ENCODE peak calls at places on chromosomes 3 and 15, in nine cellular contexts. H is HL-60, A is fibroblast of mammary gland, B is prostate gland, J is cardiac fibroblast, Z is heart right ventricle, P is IMR-90, Y is cardiac muscle cell, I is pancreas. L is an unnamed sample.

GRCh38 chr3:35944915-35945710 is 305.8 kb downstream of the ARPP21 start:
- DNase-seq in H (no peak), A (peak; percentile 44), B (no peak), J (peak; percentile 61), Z (no peak), P (peak; percentile 51), Y (no peak), I (no peak), L (peak; percentile 42)

GRCh38 chr15:45378149-45378912 is at the start of gene GATM:
- DNase-seq in H (peak; percentile 22), A (peak; percentile 78), B (peak; percentile 58), J (peak; percentile 77), Z (peak; percentile 79), P (peak; percentile 83), Y (peak; percentile 84), I (peak; percentile 80), L (peak; percentile 69)

GRCh38 chr3:8840556-8840955 is 71.1 kb upstream of the OXTR start:
- DNase-seq in H (no peak), A (peak; percentile 35), B (no peak), J (peak; percentile 72), Z (no peak), P (peak; percentile 89), Y (no peak), I (no peak), L (peak; percentile 91)

GRCh38 chr15:99994849-99995248 is 261.6 kb upstream of the LYSMD4 start:
- DNase-seq in H (no peak), A (no peak), B (no peak), J (no peak), Z (no peak), P (no peak), Y (no peak), I (no peak), L (no peak)

GRCh38 chr15:100681335-100681746 is 79.0 kb downstream of the ASB7 start:
- DNase-seq in H (no peak), A (peak; percentile 43), B (no peak), J (peak; percentile 64), Z (no peak), P (no peak), Y (no peak), I (no peak), L (no peak)

GRCh38 chr3:134485075-134485536 is 679 bp downstream of the ANAPC13 start:
- DNase-seq in H (no peak), A (peak; percentile 36), B (peak; percentile 11), J (peak; percentile 48), Z (no peak), P (no peak), Y (no peak), I (peak; percentile 34), L (peak; percentile 39)

GRCh38 chr3:141878812-141879211 is 2.4 kb downstream of the ATP1B3 start:
- DNase-seq in H (no peak), A (peak; percentile 62), B (no peak), J (peak; percentile 52), Z (no peak), P (peak; percentile 60), Y (no peak), I (no peak), L (peak; percentile 66)

GRCh38 chr15:77862651-77863104 is 214.8 kb downstream of the TBC1D2B start:
- DNase-seq in H (no peak), A (no peak), B (no peak), J (no peak), Z (no peak), P (no peak), Y (no peak), I (no peak), L (no peak)

GRCh38 chr3:161818106-161818505 is 321.5 kb downstream of the OTOL1 start:
- DNase-seq in H (no peak), A (no peak), B (no peak), J (no peak), Z (no peak), P (no peak), Y (no peak), I (no peak), L (no peak)

DNA sequence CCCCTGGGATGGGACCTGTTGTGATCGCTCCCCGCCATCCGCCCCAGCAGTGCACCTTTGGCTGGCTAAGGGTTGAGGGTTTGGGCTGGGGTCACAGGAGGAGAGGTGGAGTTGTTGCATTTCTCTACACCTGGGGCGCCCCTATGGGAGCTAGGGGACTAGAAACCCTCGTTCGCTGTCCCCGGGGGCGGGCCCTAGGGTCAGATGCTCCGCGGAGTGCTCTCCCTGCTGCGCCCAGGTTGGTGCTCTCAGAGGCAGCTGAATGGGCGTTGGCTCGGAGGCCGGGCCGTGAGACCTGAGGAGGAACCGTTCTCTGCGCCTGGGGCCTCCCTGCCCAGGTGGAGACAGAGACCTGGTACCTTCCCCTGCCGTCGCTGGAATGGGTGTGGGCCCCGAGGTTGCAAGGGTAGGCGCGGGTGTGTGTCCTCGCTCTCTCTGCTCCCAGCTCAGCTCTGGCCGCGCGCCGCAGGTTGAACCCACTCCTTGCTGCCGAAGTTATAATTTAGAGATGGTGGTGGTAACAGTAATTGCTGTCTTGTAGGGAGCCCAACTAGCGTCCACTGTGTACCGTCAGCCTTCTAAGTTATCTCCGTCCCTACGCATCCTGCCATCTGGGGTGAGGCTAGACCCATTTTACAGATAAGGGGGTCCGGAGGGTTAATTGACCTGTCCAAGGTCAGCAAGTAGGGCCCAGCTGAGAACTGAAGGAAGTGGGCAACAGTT is 965 bp downstream of the FLNB start:
- DNase-seq in H (no peak), A (no peak), B (no peak), J (no peak), Z (peak; percentile 27), P (no peak), Y (no peak), I (peak; percentile 55), L (no peak)
- H3K4me3 ChIP-seq in H (peak overlapping the region; percentile 90), A (peak overlapping the region; percentile 79), B (peak overlapping the region; percentile 75), J (peak overlapping the region; percentile 61), Z (peak overlapping the region; percentile 98), P (peak overlapping the region; percentile 95), Y (peak overlapping the region; percentile 88), I (peak overlapping the region; percentile 93), L (peak overlapping the region; percentile 97)

GRCh38 chr15:70512772-70513362 is 250.5 kb downstream of the UACA start:
- DNase-seq in H (peak; percentile 65), A (peak; percentile 70), B (no peak), J (peak; percentile 80), Z (no peak), P (peak; percentile 51), Y (peak; percentile 26), I (no peak), L (peak; percentile 83)
- TF ChIP-seq CTCF in H (peak; percentile 99), A (peak; percentile 94), B (no peak), J (peak; percentile 96), Z (no peak), P (peak; percentile 92), Y (peak; percentile 90), I (no peak), L (peak; percentile 93)

DNA sequence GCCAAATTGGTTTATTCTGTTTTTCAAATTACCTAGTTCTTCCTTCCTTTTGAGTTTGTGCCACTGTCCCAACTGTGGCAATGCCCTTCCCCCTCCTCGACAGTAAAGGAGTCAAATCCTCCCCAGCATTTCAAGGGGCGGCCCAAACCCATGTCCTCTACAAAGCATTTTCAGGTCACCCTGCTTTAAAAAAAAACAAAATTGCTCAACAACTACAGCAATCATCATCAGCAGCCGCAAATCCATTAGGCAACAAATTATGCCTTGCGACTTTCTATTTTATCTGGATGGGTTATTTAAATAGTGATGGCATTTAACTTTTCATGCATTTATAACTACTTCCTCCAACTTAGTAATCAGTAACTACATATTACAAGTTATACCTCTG is 32.7 kb downstream of the PLD1 start:
- DNase-seq in H (peak; percentile 60), A (no peak), B (no peak), J (no peak), Z (no peak), P (no peak), Y (no peak), I (no peak), L (no peak)
- H3K4me3 ChIP-seq in H (no peak overlapping the region), A (no peak overlapping the region), B (no peak overlapping the region), J (no peak overlapping the region), Z (no peak overlapping the region), P (no peak overlapping the region), Y (no peak overlapping the region), I (no peak overlapping the region), L (no peak overlapping the region)

DNA sequence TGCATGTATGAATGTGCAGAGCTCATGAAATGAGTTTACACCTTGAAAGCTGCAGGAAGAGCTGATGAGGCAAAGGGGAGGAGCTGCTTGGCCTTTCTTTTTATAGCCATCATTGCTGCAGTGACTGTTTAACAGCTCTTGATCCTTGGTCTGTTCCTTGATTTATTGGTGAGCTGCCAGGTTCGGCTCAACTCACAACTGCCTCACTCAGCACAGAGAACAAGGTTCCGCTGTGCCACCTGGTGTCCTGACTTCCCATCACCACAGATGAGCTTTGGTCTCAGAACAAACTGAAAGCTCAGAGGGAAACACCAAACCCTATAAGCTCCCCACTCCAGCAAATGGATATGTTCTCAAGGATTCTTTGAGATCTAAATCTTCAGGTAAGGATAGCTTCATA is 626.1 kb downstream of the MAGI1 start:
- DNase-seq in H (no peak), A (no peak), B (peak; percentile 88), J (no peak), Z (peak; percentile 40), P (no peak), Y (peak; percentile 70), I (peak; percentile 51), L (peak; percentile 30)
- TF ChIP-seq CTCF in H (no peak), A (no peak), B (peak; percentile 57), J (no peak), Z (peak; percentile 42), P (no peak), Y (no peak), I (no peak), L (no peak)

DNA sequence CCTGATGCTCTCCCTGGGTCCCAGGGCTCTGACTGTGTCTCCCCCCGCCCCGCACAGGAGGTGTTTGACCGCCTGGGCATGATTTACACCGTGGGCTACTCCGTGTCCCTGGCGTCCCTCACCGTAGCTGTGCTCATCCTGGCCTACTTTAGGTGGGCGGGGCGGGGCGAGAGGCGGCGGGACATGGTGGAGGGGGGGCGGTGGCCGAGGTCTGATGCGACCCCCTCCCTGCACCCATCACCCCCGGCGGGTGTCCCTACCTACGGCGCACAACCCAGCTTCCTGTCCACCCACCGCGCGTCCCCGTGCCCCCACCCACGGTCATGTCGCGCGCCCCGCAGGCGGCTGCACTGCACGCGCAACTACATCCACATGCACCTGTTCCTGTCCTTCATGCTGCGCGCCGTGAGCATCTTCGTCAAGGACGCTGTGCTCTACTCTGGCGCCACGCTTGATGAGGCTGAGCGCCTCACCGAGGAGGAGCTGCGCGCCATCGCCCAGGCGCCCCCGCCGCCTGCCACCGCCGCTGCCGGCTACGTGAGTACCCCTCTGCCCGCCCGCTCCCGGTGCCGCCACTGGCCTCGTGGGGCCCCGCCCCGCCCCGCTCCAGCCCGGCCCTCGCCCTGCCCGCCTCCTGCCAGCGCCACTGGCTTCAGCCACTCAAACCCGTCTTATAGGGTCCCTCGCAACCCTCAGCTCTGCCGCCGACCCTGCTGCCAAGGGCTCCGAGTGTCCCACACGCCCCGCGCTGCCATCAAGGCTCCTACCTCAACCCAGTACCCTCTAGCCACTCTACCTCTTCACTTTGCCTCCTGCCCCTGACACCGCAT is 21.0 kb downstream of the PTH1R start:
- DNase-seq in H (no peak), A (no peak), B (no peak), J (no peak), Z (no peak), P (no peak), Y (no peak), I (no peak), L (no peak)
- H3K4me3 ChIP-seq in H (no peak overlapping the region), A (no peak overlapping the region), B (no peak overlapping the region), J (no peak overlapping the region), Z (no peak overlapping the region), P (no peak overlapping the region), Y (no peak overlapping the region), I (no peak overlapping the region), L (no peak overlapping the region)